ENCODE peak calls at places on chromosome 15, in nine cellular contexts. U is stimulated activated naive CD4-positive, alpha-beta T cell; I is non-pigmented ciliary epithelial cell; C is activated CD4-positive, CD25-positive, alpha-beta regulatory T cell treated with anti-CD3 and anti-CD28 coated beads, Interleukin-2, amount 50 U/mL, for 16 hours; A is CD8-positive, alpha-beta T cell; N is DMS53; O is GM23248; Q is GM13977; S is CD4-positive, alpha-beta T cell. Y is an unnamed sample.

GRCh38 chr15:39269821-39270220 is 311.1 kb upstream of the THBS1 start:
- DNase-seq in U (no peak), I (no peak), C (no peak), A (no peak), N (peak; percentile 77), O (no peak), Q (no peak), S (no peak), Y (no peak)

GRCh38 chr15:52010633-52011595 is 8.1 kb upstream of the MAPK6 start:
- DNase-seq in U (no peak), I (peak; percentile 75), C (no peak), A (no peak), N (peak; percentile 71), O (peak; percentile 95), Q (no peak), S (no peak), Y (no peak)

GRCh38 chr15:77191230-77191834 is 120.4 kb upstream of the TSPAN3 start:
- DNase-seq in U (no peak), I (no peak), C (no peak), A (no peak), N (no peak), O (no peak), Q (no peak), S (no peak), Y (no peak)

GRCh38 chr15:31871159-31871886 is 159.0 kb upstream of the CHRNA7 start:
- DNase-seq in U (no peak), I (no peak), C (no peak), A (no peak), N (peak; percentile 72), O (no peak), Q (peak; percentile 19), S (no peak), Y (no peak)

GRCh38 chr15:57747206-57747605 is 40.7 kb downstream of the POLR2M start:
- DNase-seq in U (peak; percentile 19), I (no peak), C (no peak), A (no peak), N (peak; percentile 19), O (no peak), Q (no peak), S (no peak), Y (no peak)

GRCh38 chr15:89912674-89913396 is at the start of gene ARPIN:
- DNase-seq in U (no peak), I (no peak), C (no peak), A (no peak), N (peak; percentile 63), O (peak; percentile 74), Q (no peak), S (no peak), Y (peak; percentile 29)

GRCh38 chr15:60835974-60836373 is 357.0 kb upstream of the ICE2 start:
- DNase-seq in U (no peak), I (no peak), C (no peak), A (no peak), N (no peak), O (peak; percentile 97), Q (no peak), S (no peak), Y (no peak)

GRCh38 chr15:41263891-41264351 is 32.9 kb downstream of the CHP1 start:
- DNase-seq in U (no peak), I (peak; percentile 49), C (no peak), A (no peak), N (no peak), O (peak; percentile 4), Q (no peak), S (no peak), Y (no peak)

GRCh38 chr15:82805994-82806406 is at the start of gene FSD2:
- DNase-seq in U (no peak), I (no peak), C (no peak), A (no peak), N (peak; percentile 67), O (no peak), Q (peak; percentile 64), S (no peak), Y (no peak)